ENCODE peak calls at places on chromosomes 4 and X, in four cellular contexts. One of them, this sample, is unnamed.

GRCh38 chr4:40254961-40255721 is 58.3 kb downstream of the RHOH start:
- DNase-seq in HFF-Myc: peak
- DNase-seq in epithelial cell of proximal tubule: no peak
- DNase-seq in breast epithelium: no peak
- DNase-seq in this sample: no peak

GRCh38 chr4:6688879-6689505 is 4.7 kb upstream of the S100P start:
- DNase-seq in HFF-Myc: peak
- DNase-seq in epithelial cell of proximal tubule: no peak
- DNase-seq in breast epithelium: peak
- DNase-seq in this sample: no peak

GRCh38 chr4:181966084-181966483 is 277.1 kb upstream of the TENM3 start:
- DNase-seq in HFF-Myc: no peak
- DNase-seq in epithelial cell of proximal tubule: no peak
- DNase-seq in breast epithelium: no peak
- DNase-seq in this sample: no peak

GRCh38 chr4:16322183-16322582 is 95.9 kb upstream of the TAPT1 start:
- DNase-seq in HFF-Myc: no peak
- DNase-seq in epithelial cell of proximal tubule: no peak
- DNase-seq in breast epithelium: no peak
- DNase-seq in this sample: no peak

GRCh38 chrX:10656214-10656613 is 35.8 kb upstream of the MID1 start:
- DNase-seq in HFF-Myc: no peak
- DNase-seq in epithelial cell of proximal tubule: no peak
- DNase-seq in breast epithelium: no peak
- DNase-seq in this sample: no peak

GRCh38 chrX:30762754-30763153 is 109.5 kb downstream of the GK start:
- DNase-seq in HFF-Myc: no peak
- DNase-seq in epithelial cell of proximal tubule: no peak
- DNase-seq in breast epithelium: no peak
- DNase-seq in this sample: no peak

GRCh38 chr4:6999172-7000086 is 43.7 kb upstream of the TADA2B start:
- DNase-seq in HFF-Myc: no peak
- DNase-seq in epithelial cell of proximal tubule: no peak
- DNase-seq in breast epithelium: no peak
- DNase-seq in this sample: no peak

GRCh38 chr4:133154725-133155124 is 5.6 kb downstream of the PCDH10 start:
- DNase-seq in HFF-Myc: no peak
- DNase-seq in epithelial cell of proximal tubule: no peak
- DNase-seq in breast epithelium: no peak
- DNase-seq in this sample: no peak

GRCh38 chr4:80362578-80363181 is 27.1 kb downstream of the CFAP299 start:
- DNase-seq in HFF-Myc: no peak
- DNase-seq in epithelial cell of proximal tubule: no peak
- DNase-seq in breast epithelium: no peak
- DNase-seq in this sample: no peak

GRCh38 chrX:9340619-9341304 is 124.1 kb upstream of the TBL1X start:
- DNase-seq in HFF-Myc: no peak
- DNase-seq in epithelial cell of proximal tubule: no peak
- DNase-seq in breast epithelium: no peak
- DNase-seq in this sample: no peak

DNA sequence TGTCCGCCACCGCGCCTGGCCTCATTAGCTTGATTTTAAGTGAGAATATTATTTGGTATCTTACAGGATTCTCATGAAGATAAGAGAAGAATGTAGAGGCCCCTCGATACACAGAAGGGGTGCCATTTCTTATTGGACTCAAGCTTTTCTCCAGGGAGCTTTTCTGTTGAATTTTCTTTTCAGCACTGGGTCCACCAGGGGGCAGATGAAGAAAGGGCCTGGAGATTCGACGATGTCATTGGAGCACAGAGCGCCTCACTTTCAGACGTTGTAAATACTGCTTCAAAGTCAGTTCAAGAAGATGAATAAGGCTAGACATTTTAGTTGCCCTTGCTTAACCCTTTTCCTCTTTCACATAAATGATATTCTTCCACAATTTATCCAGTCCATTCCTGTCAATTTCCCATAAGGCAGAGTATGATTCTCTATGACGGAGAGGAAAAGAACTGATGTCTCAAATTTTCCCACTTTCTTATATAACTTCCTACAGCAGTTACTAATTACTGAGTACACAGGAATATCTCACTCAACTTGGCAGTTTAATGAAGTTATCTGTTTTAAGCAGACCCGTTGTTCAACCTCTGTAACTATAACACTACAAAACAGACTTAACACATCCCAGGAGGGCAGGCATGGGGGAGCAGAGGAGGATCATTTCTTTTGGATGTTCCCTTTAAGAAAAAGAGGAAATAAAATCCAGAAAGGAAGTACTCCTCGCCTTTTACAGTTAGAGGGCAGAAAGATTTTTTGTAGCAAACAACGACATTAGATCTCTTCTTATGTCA is 12.0 kb upstream of the CENPU start:
- DNase-seq in HFF-Myc: peak
- DNase-seq in epithelial cell of proximal tubule: peak
- DNase-seq in breast epithelium: peak
- DNase-seq in this sample: peak
- H3K4me3 ChIP-seq in HFF-Myc: no peak
- H3K4me3 ChIP-seq in epithelial cell of proximal tubule: peak
- H3K4me3 ChIP-seq in breast epithelium: peak
- H3K4me3 ChIP-seq in this sample: no peak

DNA sequence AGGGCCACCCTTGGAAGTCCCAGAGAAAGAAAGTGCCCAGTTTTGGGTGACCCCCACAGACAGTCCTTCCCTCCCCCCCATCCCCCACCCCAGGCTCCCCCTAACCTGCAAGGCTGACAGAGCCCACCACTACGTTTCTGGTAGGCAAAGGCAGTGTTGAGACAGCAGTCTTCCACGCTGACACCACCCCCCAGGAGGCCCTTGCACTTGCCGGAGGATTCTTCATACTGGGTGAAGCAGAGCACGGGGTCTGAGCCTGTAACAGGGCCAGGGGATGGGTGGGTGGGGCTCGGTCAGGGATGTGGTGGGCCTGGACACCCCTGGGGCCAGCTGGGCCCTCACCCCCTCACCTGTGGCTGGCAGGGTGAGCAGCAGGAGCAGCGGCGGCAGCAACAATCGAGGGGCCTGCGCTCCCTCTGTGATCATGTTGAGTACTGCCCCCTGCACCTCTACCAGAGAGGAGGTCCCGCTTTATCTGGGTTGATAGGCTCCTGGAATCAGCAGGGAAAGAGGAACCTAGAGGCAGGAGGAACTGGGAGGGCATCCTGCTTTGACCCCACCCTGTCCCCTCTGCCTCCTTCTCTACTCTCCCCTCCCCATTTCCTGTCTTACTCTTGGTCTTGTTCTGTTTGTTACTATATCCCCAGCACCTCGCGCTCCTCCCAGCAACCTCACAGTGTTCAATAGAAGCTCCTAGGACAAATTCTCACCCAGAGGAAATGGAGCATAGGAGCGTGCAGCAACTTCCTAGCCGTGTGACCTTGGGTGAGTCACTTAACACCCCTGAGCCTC is at the start of gene CFP:
- DNase-seq in HFF-Myc: no peak
- DNase-seq in epithelial cell of proximal tubule: no peak
- DNase-seq in breast epithelium: no peak
- DNase-seq in this sample: no peak
- H3K4me3 ChIP-seq in HFF-Myc: no peak
- H3K4me3 ChIP-seq in epithelial cell of proximal tubule: no peak
- H3K4me3 ChIP-seq in breast epithelium: no peak
- H3K4me3 ChIP-seq in this sample: no peak

DNA sequence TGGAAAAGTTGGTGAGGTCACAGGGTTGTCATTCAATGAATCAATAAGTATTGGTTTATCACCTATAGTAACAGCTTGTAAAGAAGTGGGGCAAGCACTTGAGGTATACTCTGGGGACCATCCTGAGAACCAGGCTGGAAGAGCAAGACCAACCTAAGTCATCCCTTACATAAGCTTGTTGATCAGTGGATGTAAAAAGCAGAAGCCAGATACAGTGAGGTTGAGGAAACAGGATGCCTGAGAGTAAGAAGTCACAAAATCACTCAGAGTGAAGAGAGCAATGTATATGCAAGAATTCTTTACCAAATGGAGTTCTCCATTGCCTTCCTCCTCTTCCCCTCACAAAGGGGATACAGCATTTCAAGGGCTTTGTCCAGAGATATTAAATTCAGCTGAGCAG is 76.3 kb upstream of the PACRGL start:
- DNase-seq in HFF-Myc: no peak
- DNase-seq in epithelial cell of proximal tubule: no peak
- DNase-seq in breast epithelium: no peak
- DNase-seq in this sample: no peak
- H3K4me3 ChIP-seq in HFF-Myc: no peak
- H3K4me3 ChIP-seq in epithelial cell of proximal tubule: no peak
- H3K4me3 ChIP-seq in breast epithelium: no peak
- H3K4me3 ChIP-seq in this sample: no peak

GRCh38 chr4:119081542-119081859 is 54.1 kb upstream of the MYOZ2 start:
- DNase-seq in HFF-Myc: no peak
- DNase-seq in epithelial cell of proximal tubule: no peak
- DNase-seq in breast epithelium: no peak
- DNase-seq in this sample: no peak

GRCh38 chr4:119084503-119084902 is 51.1 kb upstream of the MYOZ2 start:
- DNase-seq in HFF-Myc: no peak
- DNase-seq in epithelial cell of proximal tubule: no peak
- DNase-seq in breast epithelium: no peak
- DNase-seq in this sample: no peak

GRCh38 chr4:119081943-119082342 is 53.7 kb upstream of the MYOZ2 start:
- DNase-seq in HFF-Myc: no peak
- DNase-seq in epithelial cell of proximal tubule: no peak
- DNase-seq in breast epithelium: no peak
- DNase-seq in this sample: no peak

GRCh38 chr4:119082661-119083060 is 53.0 kb upstream of the MYOZ2 start:
- DNase-seq in HFF-Myc: no peak
- DNase-seq in epithelial cell of proximal tubule: no peak
- DNase-seq in breast epithelium: no peak
- DNase-seq in this sample: no peak

GRCh38 chr4:119080721-119081541 is 54.7 kb upstream of the MYOZ2 start:
- DNase-seq in HFF-Myc: no peak
- DNase-seq in epithelial cell of proximal tubule: no peak
- DNase-seq in breast epithelium: no peak
- DNase-seq in this sample: no peak
- H3K4me3 ChIP-seq in HFF-Myc: no peak
- H3K4me3 ChIP-seq in epithelial cell of proximal tubule: no peak
- H3K4me3 ChIP-seq in breast epithelium: no peak
- H3K4me3 ChIP-seq in this sample: no peak

This sample was measured in ascending aorta.